ENCODE peak calls at places on chromosomes 16 and 17, in nine cellular contexts. C is left lung, R is tibial nerve, Y is small intestine, S is fibroblast of lung, Q is astrocyte, M is pancreas, U is heart right ventricle, A is HAP-1. B is an unnamed sample.

GRCh38 chr16:86515780-86516617 is 5.7 kb downstream of the FOXF1 start:
- DNase-seq in S (no peak), U (no peak), Y (no peak), Q (peak; percentile 65), R (no peak), A (no peak), M (no peak), C (no peak), B (no peak)

GRCh38 chr17:38341035-38341721 is 2.6 kb downstream of the GPR179 start:
- DNase-seq in R (peak; percentile 21), S (no peak), U (peak; percentile 40), M (peak; percentile 46), Y (peak; percentile 66), A (peak; percentile 64), Q (no peak), C (no peak), B (peak; percentile 69)

GRCh38 chr17:17076066-17076465 is 33.8 kb downstream of the MPRIP start:
- DNase-seq in M (no peak), R (no peak), Y (no peak), C (peak; percentile 12), U (no peak), A (no peak), S (no peak), Q (no peak), B (no peak)

GRCh38 chr17:36008998-36009665 is 7.8 kb upstream of the CCL15 start:
- DNase-seq in Y (no peak), S (peak; percentile 12), Q (no peak), A (peak; percentile 51), R (no peak), C (no peak), M (no peak), U (no peak), B (no peak)

GRCh38 chr17:5050281-5050680 is 15.1 kb upstream of the SLC52A1 start:
- DNase-seq in S (peak; percentile 67), R (no peak), U (no peak), M (no peak), Y (no peak), C (no peak), Q (no peak), A (no peak), B (no peak)

GRCh38 chr16:68362314-68362913 is 51.6 kb downstream of the PRMT7 start:
- DNase-seq in S (no peak), Q (no peak), A (no peak), M (no peak), Y (no peak), C (no peak), U (no peak), R (no peak), B (no peak)

GRCh38 chr16:57383276-57384247 is 11.3 kb downstream of the CX3CL1 start:
- DNase-seq in C (no peak), S (peak; percentile 17), Y (no peak), M (no peak), U (no peak), R (no peak), Q (peak; percentile 62), A (no peak), B (peak; percentile 23)

GRCh38 chr16:47965439-47965838 is 190.4 kb downstream of the ABCC12 start:
- DNase-seq in M (no peak), R (no peak), C (no peak), U (no peak), Y (no peak), Q (peak; percentile 64), A (peak; percentile 72), S (no peak), B (no peak)

GRCh38 chr17:58330997-58331814 is 2.6 kb upstream of the TSPOAP1 start:
- DNase-seq in Y (peak; percentile 52), Q (no peak), M (no peak), C (peak; percentile 77), S (no peak), R (no peak), A (no peak), U (no peak), B (no peak)

GRCh38 chr16:15829460-15829859 is 27.4 kb downstream of the MYH11 start:
- DNase-seq in Q (peak; percentile 21), U (peak; percentile 48), C (peak; percentile 45), M (no peak), S (peak; percentile 89), A (no peak), Y (peak; percentile 9), R (peak; percentile 18), B (peak; percentile 27)

GRCh38 chr17:63426917-63427308 is 19.2 kb downstream of the CYB561 start:
- DNase-seq in M (no peak), C (no peak), Q (no peak), Y (no peak), A (no peak), R (no peak), S (no peak), U (no peak), B (no peak)

GRCh38 chr16:16143038-16143763 is 80.1 kb downstream of the ABCC6 start:
- DNase-seq in C (no peak), M (no peak), U (no peak), Q (no peak), S (no peak), Y (peak; percentile 16), A (peak; percentile 52), R (no peak), B (no peak)

DNA sequence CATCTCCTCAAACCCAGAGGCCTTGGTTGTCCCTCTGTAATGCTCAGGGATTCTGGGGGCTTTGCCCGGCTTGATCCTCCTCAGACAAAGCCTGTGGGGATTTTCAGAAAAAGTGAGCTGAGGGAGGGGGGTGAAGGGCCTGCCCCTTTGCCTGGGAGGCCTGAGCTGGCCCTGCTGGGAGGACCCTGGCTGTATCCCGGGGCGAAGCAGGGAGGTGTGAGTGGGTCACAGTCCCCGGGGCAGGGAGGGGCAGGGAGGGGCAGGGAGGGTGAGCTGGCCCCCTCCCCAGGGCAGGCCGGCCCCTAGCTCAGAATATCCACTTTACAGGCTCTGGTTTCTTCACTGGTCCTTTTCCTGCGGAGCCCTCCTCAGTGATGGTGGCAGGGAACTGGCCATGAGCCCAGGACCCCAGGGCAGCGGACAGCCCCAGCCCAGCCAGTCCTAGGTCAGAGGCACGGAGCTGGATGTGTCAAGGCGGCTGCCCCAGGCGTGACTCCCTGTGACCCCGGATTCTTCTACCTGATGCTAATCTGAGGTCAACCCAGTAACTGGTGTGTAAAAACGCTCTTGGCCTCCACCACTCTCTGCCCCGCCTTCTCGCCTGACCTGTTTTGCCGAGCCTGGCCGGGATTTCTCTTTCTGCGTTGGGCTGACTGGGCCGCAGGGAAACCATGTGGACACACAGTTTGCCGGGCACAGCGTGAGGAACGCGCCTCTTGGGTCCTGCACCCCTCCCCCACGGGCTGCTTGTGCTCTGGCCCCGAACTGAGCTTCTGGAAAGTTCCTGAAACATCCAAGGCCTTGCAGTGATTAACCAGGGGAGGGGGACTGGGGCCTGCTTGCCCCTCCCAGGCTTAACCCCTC is 5.8 kb upstream of the FASN start:
- DNase-seq in C (peak; percentile 75), S (peak; percentile 29), R (peak; percentile 80), A (peak; percentile 48), M (peak; percentile 61), U (no peak), Y (peak; percentile 18), Q (no peak), B (peak; percentile 93)
- H3K4me1 ChIP-seq in C (peaks cover 81% of the 10 kb centered on the region), S (peaks cover 17% of the 10 kb centered on the region), R (peaks cover 48% of the 10 kb centered on the region), A (peaks cover 25% of the 10 kb centered on the region), M (peaks cover 11% of the 10 kb centered on the region), U (peaks cover 25% of the 10 kb centered on the region), Y (peaks cover 6% of the 10 kb centered on the region), Q (peaks cover 17% of the 10 kb centered on the region), B (peaks cover 75% of the 10 kb centered on the region)

GRCh38 chr17:81282876-81283275 is 12.2 kb downstream of the SLC38A10 start:
- DNase-seq in Y (no peak), A (no peak), U (no peak), S (no peak), Q (no peak), M (no peak), R (no peak), C (no peak), B (no peak)

GRCh38 chr17:81285894-81286293 is 9.2 kb downstream of the SLC38A10 start:
- DNase-seq in S (no peak), Q (no peak), C (no peak), M (no peak), R (no peak), U (no peak), A (no peak), Y (no peak), B (no peak)

GRCh38 chr17:81286491-81287145 is 8.5 kb downstream of the SLC38A10 start:
- DNase-seq in Q (no peak), S (no peak), M (no peak), Y (no peak), A (no peak), U (no peak), C (no peak), R (no peak), B (no peak)

GRCh38 chr17:81287155-81287554 is 8.0 kb downstream of the SLC38A10 start:
- DNase-seq in Y (no peak), C (no peak), Q (no peak), M (no peak), A (no peak), R (no peak), S (no peak), U (no peak), B (no peak)

GRCh38 chr17:81285179-81285878 is 9.8 kb downstream of the SLC38A10 start:
- DNase-seq in S (peak; percentile 21), A (no peak), Y (peak; percentile 11), R (peak; percentile 58), Q (peak; percentile 6), U (peak; percentile 81), C (peak; percentile 89), M (no peak), B (no peak)
- H3K4me3 ChIP-seq in S (no peak overlapping the region), A (no peak overlapping the region), Y (no peak overlapping the region), R (peak overlapping the region; percentile 27), Q (peak overlapping the region; percentile 31), U (peak overlapping the region; percentile 37), C (peak overlapping the region; percentile 8), M (no peak overlapping the region), B (no peak overlapping the region)

DNA sequence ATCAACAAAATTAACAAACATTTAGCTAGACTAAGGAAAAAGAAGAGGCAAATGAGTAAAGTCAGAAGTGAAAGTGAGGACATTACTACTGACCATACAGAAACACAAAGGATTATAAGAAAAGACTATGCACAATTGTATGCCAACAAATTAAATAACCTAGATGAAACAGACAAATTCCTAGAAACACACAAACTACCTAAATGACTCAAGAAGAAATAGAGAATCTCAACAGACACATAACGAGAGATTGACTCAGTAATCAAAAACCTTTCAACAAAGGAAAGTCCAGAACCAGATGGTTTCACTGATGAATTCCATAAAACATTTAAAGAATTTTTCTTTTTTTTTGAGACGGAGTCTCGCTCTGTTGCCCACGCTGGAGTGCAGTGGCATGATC is 35.7 kb upstream of the MYLK3 start:
- DNase-seq in U (no peak), S (no peak), C (no peak), Y (no peak), Q (no peak), A (no peak), R (no peak), M (no peak), B (no peak)
- H3K4me1 ChIP-seq in U (peaks cover 5% of the 10 kb centered on the region), S (no peaks in the 10 kb centered on the region), C (no peaks in the 10 kb centered on the region), Y (no peaks in the 10 kb centered on the region), Q (no peaks in the 10 kb centered on the region), A (no peaks in the 10 kb centered on the region), R (no peaks in the 10 kb centered on the region), M (peaks cover 1% of the 10 kb centered on the region), B (no peaks in the 10 kb centered on the region)

DNA sequence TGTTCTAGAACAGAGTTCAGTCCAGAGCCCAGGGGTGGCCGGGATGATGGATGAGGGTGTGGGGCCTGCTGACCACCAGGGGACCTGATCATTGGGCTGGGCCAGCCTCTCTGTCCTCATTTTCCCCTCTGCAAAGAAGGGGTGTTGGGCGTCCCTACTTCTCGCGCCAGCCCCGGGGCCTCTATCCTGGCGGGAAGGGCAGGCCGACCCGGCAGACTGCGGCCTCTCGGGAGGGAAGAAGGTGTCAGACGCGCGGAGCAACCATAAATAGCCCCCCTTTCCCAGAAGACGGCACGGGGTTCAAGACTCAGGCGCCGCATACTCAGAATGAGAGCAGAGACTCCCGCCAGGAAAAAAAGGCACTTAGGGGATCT is 1.9 kb upstream of the CACNA1G start:
- DNase-seq in C (no peak), U (no peak), S (no peak), M (no peak), A (no peak), R (no peak), Y (no peak), Q (no peak), B (no peak)
- H3K4me3 ChIP-seq in C (no peak overlapping the region), U (no peak overlapping the region), S (no peak overlapping the region), M (no peak overlapping the region), A (no peak overlapping the region), R (no peak overlapping the region), Y (no peak overlapping the region), Q (no peak overlapping the region), B (no peak overlapping the region)